ENCODE peak calls at places on chromosomes 6 and 20, in four cellular contexts. Q is left lung; B is NAMALWA; G is stimulated activated CD8-positive, alpha-beta memory T cell treated with anti-CD3 and anti-CD28 coated beads, Interleukin-7, amount 100 ng/mL, for 4 hours. Z is an unnamed sample.

GRCh38 chr6:157941101-157941863 is 40.4 kb upstream of the SYNJ2 start:
- DNase-seq in Q (no peak), B (no peak), G (no peak), Z (no peak)

GRCh38 chr6:24614648-24615047 is 31.3 kb downstream of the KIAA0319 start:
- DNase-seq in Q (no peak), B (no peak), G (no peak), Z (no peak)

GRCh38 chr20:63057133-63058117 is 50.7 kb upstream of the BHLHE23 start:
- DNase-seq in Q (no peak), B (no peak), G (no peak), Z (no peak)

GRCh38 chr6:112109267-112109666 is 21.9 kb downstream of the FAM229B start:
- DNase-seq in Q (no peak), B (no peak), G (no peak), Z (no peak)

GRCh38 chr20:44467289-44467883 is 8.3 kb upstream of the TTPAL start:
- DNase-seq in Q (no peak), B (no peak), G (no peak), Z (no peak)

GRCh38 chr6:17949168-17949567 is 38.3 kb downstream of the KIF13A start:
- DNase-seq in Q (no peak), B (no peak), G (no peak), Z (no peak)

GRCh38 chr6:31572041-31572911 is at the start of gene LTA:
- DNase-seq in Q (no peak), B (peak; percentile 66), G (peak; percentile 77), Z (no peak)

GRCh38 chr6:35206346-35206745 is 7.4 kb upstream of the SCUBE3 start:
- DNase-seq in Q (no peak), B (no peak), G (no peak), Z (no peak)

GRCh38 chr6:28531479-28532128 is 5.9 kb downstream of the GPX5 start:
- DNase-seq in Q (no peak), B (no peak), G (no peak), Z (no peak)

GRCh38 chr20:19738936-19739335 is 19.1 kb upstream of the RIN2 start:
- DNase-seq in Q (no peak), B (no peak), G (no peak), Z (no peak)

GRCh38 chr6:76770166-76770565 is 693.1 kb downstream of the HTR1B start:
- DNase-seq in Q (no peak), B (no peak), G (no peak), Z (no peak)

GRCh38 chr20:49979030-49979832 is 3.5 kb upstream of the SNAI1 start:
- DNase-seq in Q (peak; percentile 48), B (peak; percentile 83), G (peak; percentile 55), Z (peak; percentile 77)

GRCh38 chr20:61896058-61896961 is 169.4 kb downstream of the TAF4 start:
- DNase-seq in Q (no peak), B (peak; percentile 65), G (no peak), Z (peak; percentile 78)

GRCh38 chr20:52801628-52802006 is 170.5 kb upstream of the TSHZ2 start:
- DNase-seq in Q (no peak), B (no peak), G (no peak), Z (no peak)

GRCh38 chr6:113969888-113970807 is 800 bp downstream of the HDAC2 start:
- DNase-seq in Q (peak; percentile 73), B (peak; percentile 56), G (peak; percentile 51), Z (peak; percentile 35)

GRCh38 chr6:112269165-112269564 is 14.8 kb upstream of the LAMA4 start:
- DNase-seq in Q (no peak), B (peak; percentile 5), G (no peak), Z (no peak)

GRCh38 chr6:170127151-170127550 is 163.7 kb downstream of the DLL1 start:
- DNase-seq in Q (peak; percentile 19), B (no peak), G (no peak), Z (no peak)

GRCh38 chr20:5001174-5002076 is at the start of gene SLC23A2:
- DNase-seq in Q (peak; percentile 42), B (peak; percentile 62), G (peak; percentile 63), Z (peak; percentile 68)